ENCODE peak calls at places on chromosomes 16 and 17, in six cellular contexts. S, O, Z, V, Q and R are unnamed samples.

GRCh38 chr16:85104821-85105391 is 7.4 kb downstream of the CIBAR2 start:
- DNase-seq in Z (no peak), O (no peak), Q (no peak), S (peak), V (no peak), R (no peak)

GRCh38 chr17:42819939-42820535 is 4.0 kb downstream of the BECN1 start:
- DNase-seq in Z (peak), V (peak), O (peak), Q (peak), S (peak), R (peak)

GRCh38 chr16:29656688-29657523 is 6.1 kb upstream of the SPN start:
- DNase-seq in O (no peak), Q (no peak), V (no peak), S (no peak), Z (no peak), R (no peak)

GRCh38 chr16:35141303-35141702 is 1681.9 kb downstream of the TP53TG3F start:
- DNase-seq in Q (no peak), O (no peak), S (no peak), Z (peak), V (no peak), R (no peak)

GRCh38 chr16:55543470-55543869 is 23.0 kb upstream of the CAPNS2 start:
- DNase-seq in Z (peak), Q (no peak), O (peak), S (no peak), V (no peak), R (no peak)

GRCh38 chr17:4609761-4610160 is 25.4 kb downstream of the SMTNL2 start:
- DNase-seq in O (no peak), Z (no peak), Q (no peak), V (no peak), S (no peak), R (no peak)

GRCh38 chr17:28935744-28936460 is 15.4 kb downstream of the PHF12 start:
- DNase-seq in V (no peak), S (no peak), O (no peak), Q (no peak), Z (no peak), R (no peak)

GRCh38 chr17:7632492-7632894 is 2.6 kb downstream of the SHBG start:
- DNase-seq in O (peak), S (no peak), Q (peak), V (no peak), Z (no peak), R (peak)

GRCh38 chr17:77217566-77217965 is 76.8 kb downstream of the SEC14L1 start:
- DNase-seq in Z (no peak), V (no peak), O (no peak), Q (no peak), S (no peak), R (no peak)

GRCh38 chr17:61806081-61806828 is 57.1 kb downstream of the BRIP1 start:
- DNase-seq in S (no peak), Q (no peak), O (no peak), V (no peak), Z (no peak), R (no peak)

GRCh38 chr16:50011707-50012106 is 13.3 kb upstream of the CNEP1R1 start:
- DNase-seq in O (no peak), V (no peak), Z (no peak), S (no peak), Q (no peak), R (no peak)

GRCh38 chr17:40335620-40336019 is 26.6 kb downstream of the RARA start:
- DNase-seq in Q (no peak), O (no peak), Z (no peak), V (no peak), S (no peak), R (no peak)

GRCh38 chr17:28421775-28422305 is 15.8 kb upstream of the SLC46A1 start:
- DNase-seq in Z (no peak), S (no peak), V (no peak), O (no peak), Q (no peak), R (no peak)

GRCh38 chr16:52051773-52052172 is 495.2 kb downstream of the TOX3 start:
- DNase-seq in Q (no peak), O (no peak), V (no peak), Z (no peak), S (no peak), R (no peak)

GRCh38 chr17:82981141-82981540 is 98.3 kb upstream of the METRNL start:
- DNase-seq in V (no peak), O (no peak), Q (no peak), Z (no peak), S (no peak), R (no peak)

GRCh38 chr16:71894229-71894920 is 956 bp upstream of the IST1 start:
- DNase-seq in S (peak), Z (peak), O (peak), Q (peak), V (peak), R (peak)

GRCh38 chr16:30651124-30652004 is 604 bp downstream of the PRR14 start:
- DNase-seq in V (peak), Z (peak), Q (peak), O (peak), S (peak), R (no peak)

GRCh38 chr16:1154291-1154886 is 1.5 kb downstream of the CACNA1H start:
- DNase-seq in Q (no peak), O (no peak), V (no peak), S (no peak), Z (no peak), R (no peak)

GRCh38 chr17:2549392-2550211 is 37.9 kb upstream of the METTL16 start:
- DNase-seq in Q (no peak), O (no peak), S (no peak), V (no peak), Z (no peak), R (no peak)

GRCh38 chr16:85752511-85753420 is 1.9 kb upstream of the C16orf74 start:
- DNase-seq in V (peak), S (peak), Z (no peak), Q (peak), O (no peak), R (no peak)

GRCh38 chr17:59666235-59666634 is 41.0 kb downstream of the PTRH2 start:
- DNase-seq in V (no peak), O (no peak), Z (no peak), Q (no peak), S (no peak), R (no peak)

GRCh38 chr16:49594706-49595534 is 221.3 kb downstream of the C16orf78 start:
- DNase-seq in V (no peak), Q (peak), O (no peak), Z (no peak), S (no peak), R (no peak)

GRCh38 chr17:69414408-69415274 is at the start of gene MAP2K6:
- DNase-seq in Q (peak), S (peak), V (peak), O (peak), Z (peak), R (no peak)

GRCh38 chr17:29753845-29754439 is 131.2 kb upstream of the CORO6 start:
- DNase-seq in Q (no peak), S (peak), O (no peak), V (no peak), Z (no peak), R (no peak)

GRCh38 chr16:15775209-15775608 is 81.6 kb downstream of the MYH11 start:
- DNase-seq in V (peak), Z (no peak), Q (no peak), O (peak), S (no peak), R (peak)

GRCh38 chr17:12990041-12990808 is 27.6 kb downstream of the ELAC2 start:
- DNase-seq in Q (peak), O (no peak), S (no peak), Z (no peak), V (no peak), R (no peak)

GRCh38 chr17:28368306-28368831 is 1.7 kb downstream of the VTN start:
- DNase-seq in O (no peak), Z (no peak), S (no peak), Q (no peak), V (no peak), R (no peak)

GRCh38 chr17:15247891-15248529 is 17.1 kb downstream of the PMP22 start:
- DNase-seq in V (no peak), Q (no peak), O (no peak), S (no peak), Z (no peak), R (no peak)

GRCh38 chr17:63998721-63999679 is 849 bp downstream of the PRR29 start:
- DNase-seq in O (no peak), Z (no peak), Q (no peak), V (no peak), S (no peak), R (no peak)

GRCh38 chr17:42139093-42139492 is 15.7 kb downstream of the RAB5C start:
- DNase-seq in O (no peak), S (no peak), Q (no peak), Z (no peak), V (no peak), R (no peak)

GRCh38 chr17:80790021-80790765 is 201.4 kb upstream of the CHMP6 start:
- DNase-seq in S (no peak), Z (no peak), V (peak), O (no peak), Q (no peak), R (no peak)